ENCODE peak calls at places on chromosomes 1 and 21, in six cellular contexts. M is ovary, O is stomach, E is tibial nerve, X is SK-N-SH, T is K562. A is an unnamed sample.

GRCh38 chr1:58739851-58740466 is 40.1 kb upstream of the MYSM1 start:
- DNase-seq in M (no peak), O (no peak), E (no peak), X (peak; percentile 60), T (peak; percentile 57), A (no peak)

GRCh38 chr1:71196685-71197084 is 115.8 kb upstream of the ZRANB2 start:
- DNase-seq in M (no peak), O (no peak), E (no peak), X (peak; percentile 22), T (no peak), A (no peak)

GRCh38 chr1:213986020-213986924 is 1.5 kb upstream of the PROX1 start:
- DNase-seq in M (no peak), O (no peak), E (no peak), X (no peak), T (no peak), A (no peak)

GRCh38 chr21:31886896-31887595 is 14.2 kb downstream of the HUNK start:
- DNase-seq in M (no peak), O (no peak), E (no peak), X (no peak), T (no peak), A (no peak)

GRCh38 chr1:180924939-180925338 is 12.2 kb downstream of the KIAA1614 start:
- DNase-seq in M (no peak), O (no peak), E (no peak), X (no peak), T (no peak), A (no peak)

GRCh38 chr21:15928196-15928595 is 198.4 kb downstream of the USP25 start:
- DNase-seq in M (no peak), O (no peak), E (no peak), X (no peak), T (no peak), A (no peak)

GRCh38 chr1:3731543-3731942 is 20.7 kb upstream of the CCDC27 start:
- DNase-seq in M (no peak), O (no peak), E (no peak), X (no peak), T (no peak), A (no peak)

GRCh38 chr1:108670131-108670773 is 9.4 kb upstream of the HENMT1 start:
- DNase-seq in M (no peak), O (no peak), E (no peak), X (no peak), T (no peak), A (no peak)

GRCh38 chr1:69492286-69492685 is 75.4 kb upstream of the LRRC7 start:
- DNase-seq in M (no peak), O (no peak), E (no peak), X (no peak), T (no peak), A (no peak)

GRCh38 chr1:245735831-245736530 is 581.2 kb downstream of the KIF26B start:
- DNase-seq in M (no peak), O (no peak), E (no peak), X (no peak), T (no peak), A (no peak)

GRCh38 chr1:12501661-12502060 is 116.3 kb downstream of the DHRS3 start:
- DNase-seq in M (no peak), O (no peak), E (no peak), X (no peak), T (no peak), A (no peak)

GRCh38 chr1:70866522-70867256 is 180.9 kb downstream of the PTGER3 start:
- DNase-seq in M (no peak), O (peak; percentile 31), E (no peak), X (no peak), T (no peak), A (no peak)

GRCh38 chr1:108107658-108108057 is 92.5 kb downstream of the SLC25A24 start:
- DNase-seq in M (no peak), O (no peak), E (no peak), X (no peak), T (no peak), A (no peak)

GRCh38 chr1:219507432-219507831 is 105.5 kb downstream of the ZC3H11B start:
- DNase-seq in M (no peak), O (no peak), E (no peak), X (no peak), T (no peak), A (no peak)

GRCh38 chr1:17618558-17619247 is 79.2 kb downstream of the ARHGEF10L start:
- DNase-seq in M (no peak), O (no peak), E (no peak), X (no peak), T (no peak), A (no peak)

GRCh38 chr21:45992311-45993209 is 11.0 kb downstream of the COL6A1 start:
- DNase-seq in M (peak; percentile 29), O (no peak), E (peak; percentile 12), X (no peak), T (no peak), A (peak; percentile 80)

GRCh38 chr1:7313081-7313546 is 458.0 kb upstream of the VAMP3 start:
- DNase-seq in M (no peak), O (no peak), E (no peak), X (peak; percentile 72), T (no peak), A (no peak)

GRCh38 chr21:41777934-41778815 is 11.3 kb upstream of the RIPK4 start:
- DNase-seq in M (peak; percentile 88), O (peak; percentile 94), E (peak; percentile 81), X (peak; percentile 81), T (peak; percentile 66), A (peak; percentile 92)

GRCh38 chr1:222165625-222166024 is 382.3 kb downstream of the HHIPL2 start:
- DNase-seq in M (no peak), O (no peak), E (no peak), X (no peak), T (no peak), A (no peak)

GRCh38 chr1:185495017-185495416 is 178.0 kb upstream of the IVNS1ABP start:
- DNase-seq in M (no peak), O (no peak), E (no peak), X (no peak), T (no peak), A (no peak)

GRCh38 chr21:33042812-33043211 is 17.1 kb downstream of the OLIG2 start:
- DNase-seq in M (no peak), O (no peak), E (no peak), X (no peak), T (no peak), A (no peak)

GRCh38 chr1:67648582-67649326 is 36.2 kb upstream of the GADD45A start:
- DNase-seq in M (no peak), O (no peak), E (no peak), X (no peak), T (peak; percentile 26), A (no peak)

GRCh38 chr1:107139833-107140702 is 771 bp upstream of the NTNG1 start:
- DNase-seq in M (no peak), O (no peak), E (no peak), X (peak; percentile 65), T (no peak), A (peak; percentile 57)

GRCh38 chr1:98217601-98218000 is 296.8 kb upstream of the DPYD start:
- DNase-seq in M (no peak), O (no peak), E (no peak), X (no peak), T (no peak), A (no peak)
- TF ChIP-seq EP300 in M (no peak), O (no peak), E (no peak), X (no peak), T (no peak), A (no peak)

GRCh38 chr1:226603030-226603960 is 54.7 kb downstream of the STUM start:
- DNase-seq in M (peak; percentile 75), O (peak; percentile 69), E (peak; percentile 73), X (no peak), T (no peak), A (peak; percentile 88)

GRCh38 chr1:226601456-226601855 is 52.9 kb downstream of the STUM start:
- DNase-seq in M (peak; percentile 12), O (no peak), E (no peak), X (no peak), T (no peak), A (no peak)

GRCh38 chr1:226600254-226600653 is 51.7 kb downstream of the STUM start:
- DNase-seq in M (peak; percentile 6), O (no peak), E (no peak), X (no peak), T (no peak), A (no peak)

GRCh38 chr1:226603976-226604845 is 55.6 kb downstream of the STUM start:
- DNase-seq in M (peak; percentile 21), O (no peak), E (no peak), X (no peak), T (no peak), A (no peak)

DNA sequence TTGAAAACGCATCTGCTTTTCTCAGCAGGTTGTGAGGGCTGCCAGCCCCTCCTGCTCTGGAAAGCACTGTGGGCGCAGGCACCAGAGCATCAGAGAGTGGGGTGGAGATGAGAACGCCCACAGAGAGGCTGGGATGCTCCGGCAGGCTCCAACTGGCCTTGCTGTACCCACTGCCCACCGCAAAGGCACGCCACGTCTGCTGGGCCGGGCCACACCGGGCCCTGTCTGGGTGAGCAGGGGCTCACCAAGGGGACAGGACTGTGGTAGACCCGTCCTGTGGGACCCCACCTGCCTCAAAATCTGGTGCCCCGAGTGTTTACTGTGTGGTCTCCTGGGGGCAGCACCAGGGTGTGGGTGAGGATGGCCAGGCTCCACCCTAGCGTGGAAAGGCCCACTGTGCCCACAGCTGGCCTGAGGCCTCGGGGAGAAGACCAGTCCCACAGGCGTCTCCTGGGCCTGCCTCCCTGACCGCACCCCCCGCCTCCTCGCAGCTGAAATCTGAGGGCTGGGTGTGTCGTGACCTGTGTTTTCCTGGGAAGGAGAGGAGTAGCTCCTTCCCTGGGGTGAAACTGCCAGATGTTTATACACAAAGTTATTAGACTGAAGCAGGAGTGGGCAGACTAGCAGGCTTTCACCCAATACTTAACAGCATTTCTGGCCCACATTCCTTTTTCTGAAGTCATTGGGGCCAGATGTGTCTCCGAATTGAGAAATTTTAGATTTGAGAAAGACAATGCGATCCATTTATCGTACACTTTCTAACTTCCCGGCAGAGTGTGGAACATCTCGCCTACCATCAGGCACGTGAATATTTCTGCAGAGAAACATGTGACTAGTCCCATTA is 53.8 kb downstream of the STUM start:
- DNase-seq in M (peak; percentile 59), O (no peak), E (peak; percentile 73), X (no peak), T (no peak), A (peak; percentile 89)
- TF ChIP-seq EP300 in M (peak; percentile 89), O (peak; percentile 48), E (peak; percentile 85), X (no peak), T (no peak), A (no peak)

GRCh38 chr21:17462276-17462981 is 50.4 kb upstream of the CXADR start:
- DNase-seq in M (no peak), O (peak; percentile 83), E (no peak), X (no peak), T (no peak), A (no peak)

GRCh38 chr21:17461014-17461413 is 51.8 kb upstream of the CXADR start:
- DNase-seq in M (peak; percentile 41), O (no peak), E (no peak), X (no peak), T (no peak), A (no peak)

GRCh38 chr21:17461582-17461981 is 51.3 kb upstream of the CXADR start:
- DNase-seq in M (no peak), O (no peak), E (no peak), X (no peak), T (no peak), A (no peak)

GRCh38 chr21:17458279-17458678 is 54.6 kb upstream of the CXADR start:
- DNase-seq in M (no peak), O (no peak), E (no peak), X (no peak), T (no peak), A (no peak)

GRCh38 chr21:17460094-17460493 is 52.7 kb upstream of the CXADR start:
- DNase-seq in M (no peak), O (no peak), E (no peak), X (no peak), T (no peak), A (no peak)
- TF ChIP-seq EP300 in M (no peak), O (no peak), E (no peak), X (no peak), T (no peak), A (no peak)

GRCh38 chr1:156421062-156421938 is 52.3 kb downstream of the RHBG start:
- DNase-seq in M (peak; percentile 66), O (peak; percentile 74), E (peak; percentile 21), X (peak; percentile 98), T (peak; percentile 97), A (peak; percentile 83)
- TF ChIP-seq EP300 in M (no peak), O (no peak), E (no peak), X (no peak), T (no peak), A (no peak)